ENCODE peak calls at places on chromosomes 12 and 14, in four cellular contexts. L is IMR-90, Y is transverse colon, J is K562. Q is an unnamed sample.

GRCh38 chr12:132319991-132320570 is 9.3 kb downstream of the GALNT9 start:
- DNase-seq in L (no peak), Y (no peak), J (no peak), Q (no peak)

GRCh38 chr12:34606749-34607519 is 584.6 kb downstream of the ALG10 start:
- DNase-seq in L (no peak), Y (no peak), J (no peak), Q (no peak)

GRCh38 chr12:92502417-92503028 is 200.3 kb upstream of the PLEKHG7 start:
- DNase-seq in L (no peak), Y (no peak), J (no peak), Q (no peak)

GRCh38 chr14:24392327-24393098 is 6.3 kb upstream of the NYNRIN start:
- DNase-seq in L (peak; percentile 67), Y (no peak), J (peak; percentile 29), Q (no peak)

GRCh38 chr14:34301107-34301734 is 160.8 kb downstream of the SPTSSA start:
- DNase-seq in L (peak; percentile 12), Y (no peak), J (peak; percentile 28), Q (no peak)

GRCh38 chr12:45831590-45831989 is 102.1 kb downstream of the ARID2 start:
- DNase-seq in L (no peak), Y (no peak), J (no peak), Q (no peak)

GRCh38 chr12:29241821-29242591 is 92.9 kb downstream of the FAR2 start:
- DNase-seq in L (peak; percentile 80), Y (peak; percentile 37), J (no peak), Q (no peak)

GRCh38 chr14:84225243-84225642 is 1304.7 kb upstream of the FLRT2 start:
- DNase-seq in L (no peak), Y (peak; percentile 16), J (no peak), Q (no peak)

GRCh38 chr12:76025601-76026575 is 5.7 kb downstream of the PHLDA1 start:
- DNase-seq in L (peak; percentile 75), Y (no peak), J (no peak), Q (no peak)

GRCh38 chr12:6443361-6443983 is 1.3 kb upstream of the CD27 start:
- DNase-seq in L (no peak), Y (no peak), J (no peak), Q (no peak)

DNA sequence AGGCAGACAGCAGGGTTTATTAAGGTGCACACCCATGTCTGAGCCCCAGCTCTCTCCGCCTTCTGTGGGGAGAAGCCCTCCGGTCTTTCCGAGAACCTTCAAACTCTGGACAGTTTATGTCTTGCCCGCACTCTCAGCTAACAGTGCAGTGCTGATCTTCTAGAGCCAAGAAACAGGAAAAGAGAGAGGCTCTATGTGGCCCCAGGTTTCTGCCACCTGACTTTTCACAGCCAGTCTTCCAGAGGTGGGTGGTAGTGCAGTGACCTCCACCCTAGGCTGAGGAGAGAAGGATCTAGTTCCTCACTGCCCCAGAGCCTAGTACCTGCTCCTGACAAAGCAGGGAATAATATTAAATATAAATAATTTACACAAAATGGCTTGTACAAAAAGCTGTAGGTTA is 4.0 kb upstream of the SLC22A17 start:
- DNase-seq in L (no peak), Y (no peak), J (no peak), Q (no peak)
- H3K4me1 ChIP-seq in L (peaks cover 4% of the 10 kb centered on the region), Y (peaks cover 10% of the 10 kb centered on the region), J (peaks cover 16% of the 10 kb centered on the region), Q (no peaks in the 10 kb centered on the region)

DNA sequence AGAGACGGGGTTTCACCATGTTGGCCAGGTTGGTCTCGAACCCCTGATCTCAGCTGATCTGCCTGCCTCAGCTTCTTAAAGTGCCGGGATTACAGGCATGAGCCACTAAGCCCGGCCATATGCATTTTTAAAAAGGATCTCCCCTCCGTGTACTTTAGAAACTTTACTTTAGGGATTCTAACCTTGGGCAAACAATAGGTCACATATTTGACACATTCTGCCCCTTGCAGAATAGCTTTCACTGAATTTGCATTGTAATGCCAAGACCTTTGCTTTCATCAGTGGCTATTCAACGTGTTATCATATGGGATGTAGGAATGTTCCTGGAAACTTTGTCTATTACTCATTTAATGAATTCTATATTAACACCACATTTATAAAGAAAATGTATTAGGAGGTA is 11.4 kb upstream of the ANKS1B start:
- DNase-seq in L (no peak), Y (no peak), J (no peak), Q (no peak)
- TF ChIP-seq POLR2A in L (no peak), Y (no peak), J (no peak), Q (no peak)

GRCh38 chr14:61627612-61628011 is 67.7 kb upstream of the HIF1A start:
- DNase-seq in L (no peak), Y (no peak), J (no peak), Q (no peak)
- H3K4me1 ChIP-seq in L (peaks cover 4% of the 10 kb centered on the region), Y (peaks cover 9% of the 10 kb centered on the region), J (no peaks in the 10 kb centered on the region), Q (no peaks in the 10 kb centered on the region)

GRCh38 chr12:53097207-53097563 is 282 bp upstream of the IGFBP6 start:
- DNase-seq in L (peak; percentile 35), Y (no peak), J (no peak), Q (no peak)

GRCh38 chr12:53097564-53098353 is at the start of gene IGFBP6:
- DNase-seq in L (peak; percentile 34), Y (peak; percentile 66), J (peak; percentile 81), Q (peak; percentile 53)

GRCh38 chr12:53100466-53101151 is 2.7 kb upstream of the SOAT2 start:
- DNase-seq in L (no peak), Y (no peak), J (no peak), Q (no peak)

GRCh38 chr12:53098354-53098981 is 1.0 kb downstream of the IGFBP6 start:
- DNase-seq in L (peak; percentile 82), Y (peak; percentile 22), J (peak; percentile 31), Q (peak; percentile 40)

GRCh38 chr12:53098982-53099651 is 1.6 kb downstream of the IGFBP6 start:
- DNase-seq in L (peak; percentile 95), Y (peak; percentile 89), J (peak; percentile 96), Q (peak; percentile 87)
- TF ChIP-seq POLR2A in L (peak; percentile 41), Y (no peak), J (no peak), Q (no peak)

GRCh38 chr12:26029741-26030033 is 71.2 kb downstream of the RASSF8 start:
- DNase-seq in L (peak; percentile 30), Y (no peak), J (no peak), Q (no peak)
- H3K4me1 ChIP-seq in L (peaks cover 9% of the 10 kb centered on the region), Y (peaks cover 7% of the 10 kb centered on the region), J (no peaks in the 10 kb centered on the region), Q (peaks cover 39% of the 10 kb centered on the region)

GRCh38 chr12:82955020-82955419 is 268.3 kb downstream of the TMTC2 start:
- DNase-seq in L (no peak), Y (no peak), J (no peak), Q (no peak)

GRCh38 chr12:82953397-82953796 is 266.7 kb downstream of the TMTC2 start:
- DNase-seq in L (no peak), Y (no peak), J (no peak), Q (no peak)

GRCh38 chr12:82954572-82954971 is 267.9 kb downstream of the TMTC2 start:
- DNase-seq in L (no peak), Y (no peak), J (no peak), Q (no peak)

GRCh38 chr12:82952946-82953345 is 266.2 kb downstream of the TMTC2 start:
- DNase-seq in L (no peak), Y (no peak), J (no peak), Q (no peak)

DNA sequence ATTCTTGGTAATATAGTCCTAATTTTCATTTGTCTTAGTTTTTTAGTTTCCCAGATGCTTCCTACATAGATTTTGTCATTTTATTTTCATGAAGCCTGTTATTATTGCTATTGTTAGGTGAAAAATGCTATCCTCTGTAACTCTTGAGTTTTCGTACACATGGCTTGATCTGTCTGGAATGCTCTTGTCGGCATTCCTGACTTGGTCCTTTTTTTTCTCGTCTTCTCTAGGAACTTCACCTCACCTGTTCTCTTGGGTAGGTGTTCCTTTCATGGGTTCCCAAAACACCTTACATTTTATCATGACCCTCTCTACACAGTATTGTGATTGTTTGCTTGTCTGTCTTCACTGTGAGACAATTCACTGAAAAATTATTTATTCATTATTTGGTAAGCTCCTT is 267.4 kb downstream of the TMTC2 start:
- DNase-seq in L (no peak), Y (no peak), J (no peak), Q (no peak)
- TF ChIP-seq POLR2A in L (no peak), Y (no peak), J (no peak), Q (no peak)